ENCODE peak calls at places on chromosomes 1 and 21, in four cellular contexts. One of them, this sample, is unnamed.
A peak's percentile ranks its signal among the peaks of the same experiment; 100 is the strongest.

GRCh38 chr1:29392486-29393450 is 156.4 kb downstream of the PTPRU start:
- DNase-seq in body of pancreas: no peak
- DNase-seq in GM13977: no peak
- DNase-seq in glutamatergic neuron: no peak
- DNase-seq in this sample: no peak

GRCh38 chr1:10737651-10738050 is 58.8 kb downstream of the CASZ1 start:
- DNase-seq in glutamatergic neuron: no peak
- DNase-seq in GM13977: no peak
- DNase-seq in body of pancreas: no peak
- DNase-seq in this sample: no peak

GRCh38 chr1:44168520-44169098 is 27.2 kb upstream of the KLF18 start:
- DNase-seq in GM13977: no peak
- DNase-seq in body of pancreas: no peak
- DNase-seq in glutamatergic neuron: no peak
- DNase-seq in this sample: no peak

GRCh38 chr1:232238009-232238408 is 391.9 kb downstream of the SIPA1L2 start:
- DNase-seq in glutamatergic neuron: no peak
- DNase-seq in body of pancreas: no peak
- DNase-seq in GM13977: no peak
- DNase-seq in this sample: no peak

GRCh38 chr1:186977266-186977957 is 148.7 kb downstream of the PLA2G4A start:
- DNase-seq in body of pancreas: no peak
- DNase-seq in GM13977: no peak
- DNase-seq in glutamatergic neuron: no peak
- DNase-seq in this sample: no peak

GRCh38 chr1:36223373-36223995 is 759 bp upstream of the THRAP3 start:
- DNase-seq in body of pancreas: peak; percentile 25
- DNase-seq in glutamatergic neuron: no peak
- DNase-seq in GM13977: peak; percentile 74
- DNase-seq in this sample: peak; percentile 76

GRCh38 chr1:205563927-205564441 is 59.5 kb downstream of the CDK18 start:
- DNase-seq in glutamatergic neuron: no peak
- DNase-seq in GM13977: no peak
- DNase-seq in body of pancreas: no peak
- DNase-seq in this sample: no peak

GRCh38 chr1:234972411-234973191 is 156.0 kb downstream of the TOMM20 start:
- DNase-seq in body of pancreas: peak; percentile 40
- DNase-seq in GM13977: no peak
- DNase-seq in glutamatergic neuron: no peak
- DNase-seq in this sample: no peak

GRCh38 chr1:228018961-228019721 is 12.3 kb downstream of the WNT3A start:
- DNase-seq in body of pancreas: no peak
- DNase-seq in GM13977: no peak
- DNase-seq in glutamatergic neuron: no peak
- DNase-seq in this sample: peak; percentile 21

GRCh38 chr21:42097860-42098259 is 26.7 kb downstream of the UMODL1 start:
- DNase-seq in glutamatergic neuron: no peak
- DNase-seq in body of pancreas: peak; percentile 74
- DNase-seq in GM13977: no peak
- DNase-seq in this sample: no peak

GRCh38 chr21:41695513-41695912 is 71.3 kb downstream of the RIPK4 start:
- DNase-seq in glutamatergic neuron: no peak
- DNase-seq in body of pancreas: no peak
- DNase-seq in GM13977: no peak
- DNase-seq in this sample: no peak

GRCh38 chr1:63557365-63557987 is 34.2 kb downstream of the EFCAB7 start:
- DNase-seq in GM13977: peak; percentile 14
- DNase-seq in body of pancreas: peak; percentile 48
- DNase-seq in glutamatergic neuron: peak; percentile 45
- DNase-seq in this sample: peak; percentile 24

GRCh38 chr1:204427302-204427701 is 15.7 kb upstream of the PPP1R15B start:
- DNase-seq in glutamatergic neuron: no peak
- DNase-seq in body of pancreas: no peak
- DNase-seq in GM13977: no peak
- DNase-seq in this sample: no peak

DNA sequence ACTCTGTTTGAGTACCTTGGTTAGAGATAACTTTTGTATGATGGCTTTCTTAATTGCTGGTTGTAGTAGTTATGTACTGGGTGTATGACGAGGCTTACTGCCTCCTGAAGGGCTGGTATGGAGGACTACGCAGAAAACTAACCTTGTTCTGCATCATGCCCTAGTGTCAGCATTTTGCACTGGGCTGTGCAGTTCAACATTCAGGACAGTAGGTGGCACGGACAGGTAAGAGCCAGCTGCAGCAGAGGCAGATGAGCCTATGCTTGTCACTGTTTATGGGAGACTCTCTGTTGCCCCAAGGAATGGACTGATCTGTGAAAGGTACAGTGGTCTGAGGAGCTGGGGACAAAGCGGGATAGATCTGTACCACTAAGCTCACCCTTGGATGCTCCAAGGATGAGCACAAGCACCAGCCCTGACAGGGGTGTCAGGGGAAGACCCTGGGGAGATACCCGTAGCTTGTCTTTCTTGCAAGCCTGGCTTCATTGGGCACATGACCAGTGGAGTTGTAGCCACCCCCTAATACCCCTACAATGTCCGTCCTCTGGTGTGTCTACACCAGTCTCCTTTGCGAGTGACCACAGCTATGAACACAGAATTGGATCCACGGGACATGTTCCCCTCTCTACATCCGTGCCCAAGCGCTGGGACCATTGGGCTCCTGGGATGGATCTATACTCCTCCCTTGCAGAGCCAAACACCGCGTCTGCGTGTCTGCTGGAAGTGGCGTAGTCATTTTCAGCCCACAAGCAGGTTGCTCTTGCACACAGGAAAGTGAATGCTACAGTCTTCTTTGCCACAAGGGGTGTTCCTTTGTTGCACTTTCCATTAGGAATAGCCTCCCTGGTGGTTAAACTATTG is 51.1 kb upstream of the CFHR3 start:
- DNase-seq in glutamatergic neuron: peak; percentile 70
- DNase-seq in body of pancreas: peak; percentile 55
- DNase-seq in GM13977: peak; percentile 6
- DNase-seq in this sample: peak; percentile 6
- TF ChIP-seq CTCF in glutamatergic neuron: peak; percentile 77
- TF ChIP-seq CTCF in body of pancreas: no peak
- TF ChIP-seq CTCF in GM13977: peak; percentile 72
- TF ChIP-seq CTCF in this sample: peak; percentile 72

DNA sequence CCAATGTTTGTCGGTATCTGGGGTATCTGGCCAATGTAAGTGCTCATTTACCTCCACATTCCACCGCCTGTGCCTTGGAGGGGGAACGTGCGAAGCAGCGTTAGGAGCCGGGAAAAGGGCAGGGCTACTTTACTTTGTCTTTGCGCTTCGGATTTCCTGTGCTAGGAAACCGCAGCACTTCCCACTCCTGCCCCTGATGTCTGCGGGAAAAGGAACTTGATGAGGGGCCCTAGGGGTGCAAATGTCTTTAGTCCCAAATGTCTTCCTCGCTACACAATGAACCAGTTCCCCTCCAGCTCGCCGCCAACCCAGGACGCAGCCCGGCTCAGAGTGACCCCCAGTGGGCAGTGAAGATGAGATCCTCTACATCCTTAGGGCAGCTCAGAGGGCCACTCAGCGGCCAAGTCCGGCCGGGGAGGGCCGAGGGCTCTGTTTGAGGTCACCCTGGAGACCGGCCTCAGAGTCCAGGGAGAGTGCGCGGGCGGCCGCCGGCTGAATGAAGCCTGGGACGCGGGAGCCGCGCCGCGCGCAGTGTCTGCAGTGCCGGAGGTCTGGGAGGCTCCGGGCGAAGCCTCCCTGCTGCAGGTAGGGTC is at the start of gene DYNLT5:
- DNase-seq in body of pancreas: peak; percentile 35
- DNase-seq in glutamatergic neuron: peak; percentile 66
- DNase-seq in GM13977: peak; percentile 21
- DNase-seq in this sample: peak; percentile 32
- TF ChIP-seq CTCF in body of pancreas: no peak
- TF ChIP-seq CTCF in glutamatergic neuron: no peak
- TF ChIP-seq CTCF in GM13977: peak; percentile 10
- TF ChIP-seq CTCF in this sample: no peak

DNA sequence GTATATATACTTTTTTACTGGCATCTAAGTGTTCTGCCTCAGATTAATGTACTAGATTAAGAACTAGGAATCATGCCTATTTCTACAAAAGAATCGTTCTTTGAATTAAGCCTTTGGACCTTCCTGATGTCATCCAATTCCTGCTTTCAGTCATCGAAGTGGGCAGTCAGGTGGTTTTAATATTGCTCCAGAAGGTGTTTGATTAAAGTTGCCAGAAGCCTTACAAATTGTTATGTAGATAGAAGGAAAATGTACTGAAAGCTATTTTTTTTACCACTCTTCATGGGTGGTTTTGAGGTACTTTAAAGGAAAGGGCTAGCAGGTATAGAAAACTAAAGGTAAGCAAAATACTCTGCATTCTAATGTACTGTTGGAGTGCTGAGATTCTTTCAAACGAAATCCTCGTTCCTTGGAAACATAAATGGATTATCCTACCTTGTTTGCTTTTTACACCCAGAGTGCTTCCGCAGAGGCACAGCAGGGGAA is 716 bp downstream of the CTBS start:
- DNase-seq in glutamatergic neuron: no peak
- DNase-seq in body of pancreas: no peak
- DNase-seq in GM13977: peak; percentile 17
- DNase-seq in this sample: peak; percentile 20
- TF ChIP-seq CTCF in glutamatergic neuron: no peak
- TF ChIP-seq CTCF in body of pancreas: no peak
- TF ChIP-seq CTCF in GM13977: no peak
- TF ChIP-seq CTCF in this sample: no peak

DNA sequence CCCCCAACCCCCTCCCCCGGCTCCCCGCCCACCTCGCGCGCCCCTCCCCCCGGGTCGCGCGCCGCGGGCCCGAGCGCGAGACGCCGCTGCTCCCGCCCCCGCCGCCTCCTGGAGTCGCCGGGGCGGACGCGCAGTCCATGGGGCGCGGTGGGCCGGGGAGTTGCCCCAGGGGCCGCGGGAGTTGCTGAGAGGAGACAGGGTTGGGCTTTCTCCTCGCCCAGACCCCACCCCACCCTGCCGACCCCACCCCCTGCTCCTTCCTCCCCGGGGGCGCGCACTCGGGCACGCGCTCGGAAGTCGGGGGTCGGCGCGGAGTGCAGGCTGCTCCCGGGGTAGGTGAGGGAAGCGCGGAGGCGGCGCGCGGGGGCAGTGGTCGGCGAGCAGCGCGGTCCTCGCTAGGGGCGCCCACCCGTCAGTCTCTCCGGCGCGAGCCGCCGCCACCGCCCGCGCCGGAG is at the start of gene LAMC1:
- DNase-seq in GM13977: peak; percentile 88
- DNase-seq in glutamatergic neuron: peak; percentile 93
- DNase-seq in body of pancreas: peak; percentile 61
- DNase-seq in this sample: peak; percentile 87
- TF ChIP-seq CTCF in GM13977: peak; percentile 20
- TF ChIP-seq CTCF in glutamatergic neuron: no peak
- TF ChIP-seq CTCF in body of pancreas: no peak
- TF ChIP-seq CTCF in this sample: no peak

GRCh38 chr1:5585256-5585655 is 407.0 kb downstream of the NPHP4 start:
- DNase-seq in glutamatergic neuron: no peak
- DNase-seq in GM13977: no peak
- DNase-seq in body of pancreas: no peak
- DNase-seq in this sample: no peak
- TF ChIP-seq CTCF in glutamatergic neuron: no peak
- TF ChIP-seq CTCF in GM13977: no peak
- TF ChIP-seq CTCF in body of pancreas: no peak
- TF ChIP-seq CTCF in this sample: no peak

DNA sequence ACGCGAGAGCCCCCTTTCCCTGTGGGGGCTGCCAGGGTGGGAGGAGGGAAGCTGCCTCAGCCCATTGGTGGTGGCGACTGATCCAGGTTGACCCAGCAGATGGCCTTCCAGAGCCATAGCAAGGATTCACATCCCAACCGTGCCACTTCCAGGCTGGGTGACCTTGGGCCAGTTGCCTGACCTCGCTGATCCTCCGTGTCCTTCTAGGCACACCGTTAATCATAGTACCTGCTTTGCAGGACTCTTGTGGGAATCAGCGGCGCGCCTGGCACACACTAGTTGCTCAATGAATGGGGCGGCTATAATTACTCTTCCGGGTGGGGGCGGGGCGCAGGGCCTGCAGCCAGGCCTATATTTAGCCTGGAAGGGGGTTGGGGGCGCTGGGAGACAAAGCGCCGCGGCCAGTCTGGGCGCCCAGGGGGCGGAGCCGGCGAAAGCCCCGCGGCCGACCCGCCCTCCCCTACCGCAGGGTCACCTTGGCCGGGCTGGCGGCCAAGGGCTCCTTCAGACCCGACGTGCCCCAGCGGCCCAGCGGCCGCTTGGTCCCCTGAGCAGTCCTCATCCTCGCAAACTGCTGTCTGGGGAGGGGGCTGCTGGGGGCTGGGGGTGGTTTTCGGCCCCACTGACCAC is 5.1 kb downstream of the HSPB7 start:
- DNase-seq in GM13977: peak; percentile 79
- DNase-seq in body of pancreas: peak; percentile 84
- DNase-seq in glutamatergic neuron: no peak
- DNase-seq in this sample: peak; percentile 79
- TF ChIP-seq CTCF in GM13977: no peak
- TF ChIP-seq CTCF in body of pancreas: no peak
- TF ChIP-seq CTCF in glutamatergic neuron: no peak
- TF ChIP-seq CTCF in this sample: no peak

DNA sequence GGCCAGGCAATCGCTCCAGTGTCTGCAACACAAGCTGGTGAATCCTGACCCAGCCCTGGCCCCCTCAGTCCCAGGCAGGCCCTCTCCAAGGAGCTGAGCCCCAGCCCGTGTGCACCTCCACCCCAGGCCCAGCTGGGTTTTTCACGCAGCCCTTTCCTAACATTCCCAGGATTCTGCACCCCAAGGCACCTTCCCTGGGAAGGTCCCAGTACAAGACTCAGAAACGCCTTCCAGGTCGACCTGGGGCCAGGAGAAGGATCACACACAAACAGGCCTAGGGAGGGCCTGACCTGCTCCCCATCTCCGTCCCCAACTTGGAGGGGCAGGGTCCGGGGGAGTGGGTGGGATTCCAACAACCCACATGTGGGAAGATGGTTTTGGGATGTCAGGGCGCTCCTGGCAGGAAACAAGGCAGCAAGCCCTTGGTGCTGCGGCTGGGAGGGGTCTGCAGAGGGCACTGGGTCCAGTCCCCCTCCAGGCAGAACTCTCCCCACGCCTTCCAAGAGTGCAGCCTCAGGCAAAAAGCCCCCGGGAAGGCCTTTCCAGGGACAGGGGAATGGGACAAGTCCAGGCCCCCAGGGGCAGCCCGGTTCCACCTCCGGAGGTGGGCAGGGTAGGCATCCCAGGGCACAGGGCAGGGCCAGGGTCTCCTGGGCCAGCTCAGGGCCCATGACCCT is 58.3 kb downstream of the KCNAB2 start:
- DNase-seq in body of pancreas: no peak
- DNase-seq in glutamatergic neuron: peak; percentile 11
- DNase-seq in GM13977: no peak
- DNase-seq in this sample: no peak
- TF ChIP-seq CTCF in body of pancreas: no peak
- TF ChIP-seq CTCF in glutamatergic neuron: no peak
- TF ChIP-seq CTCF in GM13977: no peak
- TF ChIP-seq CTCF in this sample: no peak

GRCh38 chr21:30434033-30434631 is 4.1 kb downstream of the KRTAP13-4 start:
- DNase-seq in body of pancreas: peak; percentile 39
- DNase-seq in glutamatergic neuron: peak; percentile 56
- DNase-seq in GM13977: no peak
- DNase-seq in this sample: no peak
- TF ChIP-seq CTCF in body of pancreas: peak; percentile 58
- TF ChIP-seq CTCF in glutamatergic neuron: peak; percentile 75
- TF ChIP-seq CTCF in GM13977: peak; percentile 33
- TF ChIP-seq CTCF in this sample: no peak

This sample was measured in GM13976.